ENCODE peak calls at places on chromosomes 4 and X, in seven cellular contexts. O, P, V, Y, G, S and J are unnamed samples.

GRCh38 chrX:24426921-24427746 is 38.0 kb upstream of the PDK3 start:
- DNase-seq in P (no peak), V (no peak), O (no peak), Y (peak), S (no peak), G (no peak), J (no peak)

GRCh38 chr4:26015133-26015651 is 101.2 kb downstream of the SMIM20 start:
- DNase-seq in S (peak), Y (peak), G (no peak), O (no peak), P (no peak), V (no peak), J (peak)

GRCh38 chrX:102651242-102651967 is at the start of gene GPRASP1:
- DNase-seq in O (peak), S (peak), Y (no peak), P (no peak), V (no peak), G (peak), J (no peak)

GRCh38 chr4:52914051-52914605 is 52.0 kb downstream of the RASL11B start:
- DNase-seq in V (no peak), O (no peak), S (peak), G (no peak), Y (peak), P (no peak), J (peak)

GRCh38 chr4:15400911-15401671 is 26.7 kb upstream of the C1QTNF7 start:
- DNase-seq in P (no peak), S (peak), V (no peak), Y (peak), G (no peak), O (no peak), J (peak)

GRCh38 chrX:47456080-47456479 is 26.9 kb downstream of the ZNF41 start:
- DNase-seq in P (no peak), G (no peak), S (no peak), V (no peak), Y (no peak), O (no peak), J (no peak)

GRCh38 chr4:172957216-172957615 is 211.4 kb upstream of the GALNT7 start:
- DNase-seq in G (no peak), V (no peak), O (no peak), S (no peak), Y (no peak), P (no peak), J (no peak)

GRCh38 chrX:38628587-38628986 is 67.2 kb downstream of the TSPAN7 start:
- DNase-seq in S (no peak), P (no peak), V (no peak), G (no peak), Y (no peak), O (no peak), J (no peak)

GRCh38 chr4:109434007-109434792 is 585 bp downstream of the SEC24B start:
- DNase-seq in O (peak), P (no peak), S (peak), G (no peak), V (peak), Y (peak), J (peak)

GRCh38 chr4:54540931-54541330 is 116.8 kb upstream of the KIT start:
- DNase-seq in Y (no peak), O (no peak), P (no peak), G (no peak), S (no peak), V (no peak), J (no peak)

GRCh38 chrX:102129473-102129872 is 4.0 kb downstream of the TCEAL2 start:
- DNase-seq in Y (no peak), V (peak), S (no peak), O (no peak), P (no peak), G (no peak), J (no peak)